ENCODE peak calls at places on chromosome 9, in eight cellular contexts. W, O, G, H, I, J, T and F are unnamed samples.

GRCh38 chr9:132020845-132021510 is 58.7 kb downstream of the MED27 start:
- DNase-seq in G (peak; percentile 27), T (no peak), O (no peak), J (no peak), I (no peak), H (peak; percentile 20), W (no peak), F (no peak)

GRCh38 chr9:32335127-32335526 is 49.3 kb upstream of the ACO1 start:
- DNase-seq in J (no peak), H (no peak), I (no peak), O (no peak), G (no peak), T (no peak), W (no peak), F (no peak)

GRCh38 chr9:132231019-132231701 is 69.3 kb downstream of the NTNG2 start:
- DNase-seq in H (no peak), W (no peak), G (no peak), J (no peak), I (no peak), O (peak; percentile 75), T (no peak), F (no peak)

GRCh38 chr9:83981126-83981871 is 694 bp downstream of the RMI1 start:
- DNase-seq in O (peak; percentile 26), G (peak; percentile 63), H (peak; percentile 43), I (no peak), J (no peak), W (no peak), T (peak; percentile 19), F (peak; percentile 77)

GRCh38 chr9:121350993-121351561 is 19.0 kb downstream of the STOM start:
- DNase-seq in W (peak; percentile 37), I (peak; percentile 45), T (no peak), J (peak; percentile 63), H (peak; percentile 72), G (peak; percentile 96), O (peak; percentile 58), F (peak; percentile 90)

GRCh38 chr9:78921341-78921740 is 624.4 kb downstream of the PSAT1 start:
- DNase-seq in I (no peak), J (no peak), O (no peak), G (peak; percentile 61), H (no peak), W (no peak), T (no peak), F (peak; percentile 29)

GRCh38 chr9:34664281-34665108 is 2.0 kb upstream of the CCL27 start:
- DNase-seq in H (peak; percentile 65), T (peak; percentile 79), G (peak; percentile 80), J (peak; percentile 79), O (peak; percentile 76), I (peak; percentile 81), W (no peak), F (peak; percentile 82)

GRCh38 chr9:115132648-115133047 is 14.7 kb upstream of the TNC start:
- DNase-seq in J (no peak), I (no peak), T (no peak), G (peak; percentile 75), W (no peak), H (no peak), O (peak; percentile 81), F (no peak)

GRCh38 chr9:22211588-22212360 is 202.7 kb upstream of the CDKN2B start:
- DNase-seq in J (no peak), G (peak; percentile 97), O (no peak), I (no peak), W (peak; percentile 73), H (peak; percentile 96), T (no peak), F (peak; percentile 79)

GRCh38 chr9:107683566-107683965 is 194.0 kb upstream of the KLF4 start:
- DNase-seq in I (no peak), O (no peak), T (no peak), W (no peak), G (no peak), H (no peak), J (no peak), F (no peak)

GRCh38 chr9:128555180-128555721 is 2.9 kb downstream of the SPTAN1 start:
- DNase-seq in G (peak; percentile 79), H (peak; percentile 82), I (no peak), T (no peak), J (no peak), O (no peak), W (no peak), F (peak; percentile 76)

GRCh38 chr9:137733429-137733828 is 114.6 kb downstream of the EHMT1 start:
- DNase-seq in G (no peak), H (no peak), T (no peak), W (no peak), I (peak; percentile 50), J (no peak), O (no peak), F (no peak)
- TF ChIP-seq CTCF in G (no peak), H (no peak), T (no peak), W (no peak), I (no peak), J (no peak), O (no peak), F (no peak)

GRCh38 chr9:26745111-26745510 is 147.5 kb downstream of the CAAP1 start:
- DNase-seq in H (no peak), G (no peak), J (no peak), O (no peak), T (no peak), I (no peak), W (no peak), F (no peak)

GRCh38 chr9:26746357-26747072 is 146.1 kb downstream of the CAAP1 start:
- DNase-seq in O (no peak), H (peak; percentile 79), T (peak; percentile 6), J (no peak), W (peak; percentile 63), I (no peak), G (peak; percentile 62), F (peak; percentile 78)

GRCh38 chr9:26747611-26748010 is 145.0 kb downstream of the CAAP1 start:
- DNase-seq in T (no peak), O (no peak), G (no peak), J (no peak), H (no peak), W (no peak), I (no peak), F (no peak)

GRCh38 chr9:26750126-26750525 is 142.5 kb downstream of the CAAP1 start:
- DNase-seq in J (no peak), W (no peak), T (no peak), O (no peak), G (no peak), H (no peak), I (no peak), F (no peak)

GRCh38 chr9:26748449-26749058 is 144.0 kb downstream of the CAAP1 start:
- DNase-seq in T (no peak), W (no peak), J (no peak), I (no peak), G (no peak), O (no peak), H (no peak), F (no peak)
- TF ChIP-seq CTCF in T (no peak), W (no peak), J (no peak), I (no peak), G (no peak), O (peak; percentile 25), H (no peak), F (no peak)

GRCh38 chr9:136726631-136727191 is 14.3 kb downstream of the DIPK1B start:
- DNase-seq in O (no peak), T (peak; percentile 87), W (no peak), G (peak; percentile 41), I (no peak), H (peak; percentile 42), J (no peak), F (peak; percentile 42)
- TF ChIP-seq CTCF in O (peak; percentile 20), T (peak; percentile 64), W (peak; percentile 58), G (peak; percentile 27), I (peak; percentile 35), H (peak; percentile 63), J (no peak), F (peak; percentile 33)

GRCh38 chr9:86639899-86640379 is 285.7 kb upstream of the TUT7 start:
- DNase-seq in W (no peak), T (no peak), J (no peak), I (no peak), O (no peak), G (no peak), H (peak; percentile 14), F (no peak)
- TF ChIP-seq CTCF in W (no peak), T (no peak), J (no peak), I (no peak), O (no peak), G (peak; percentile 19), H (no peak), F (no peak)

DNA sequence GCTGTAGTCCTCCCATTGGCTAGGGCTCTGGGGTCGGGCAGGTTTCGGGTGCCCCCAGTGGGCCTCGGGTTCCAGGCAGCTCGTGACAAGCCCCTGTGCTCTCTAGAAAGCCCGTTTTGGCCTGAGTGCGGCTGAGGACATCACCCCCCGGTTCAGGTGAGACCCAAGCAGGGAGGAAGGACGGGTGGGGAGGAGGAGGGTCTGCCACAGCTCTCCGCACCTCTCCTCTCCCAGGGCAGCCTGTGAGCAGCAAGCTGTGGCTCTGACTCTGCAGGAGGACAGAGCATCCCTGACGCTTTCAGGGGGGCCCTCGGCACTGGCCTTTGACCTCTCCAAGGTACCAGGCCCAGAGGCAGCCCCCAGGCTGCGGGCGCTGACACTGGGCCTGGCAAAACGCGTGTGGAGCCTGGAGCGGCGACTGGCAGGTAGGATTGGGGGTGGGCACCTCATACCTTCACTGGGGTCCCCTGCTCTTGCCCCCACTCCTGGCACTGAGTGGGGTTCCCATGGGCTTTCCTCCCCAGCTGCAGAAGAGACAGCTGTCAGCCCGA is 672 bp downstream of the PAXX start:
- DNase-seq in G (no peak), W (no peak), O (no peak), I (no peak), T (no peak), H (no peak), J (no peak), F (no peak)
- TF ChIP-seq CTCF in G (no peak), W (no peak), O (no peak), I (no peak), T (no peak), H (no peak), J (no peak), F (no peak)

GRCh38 chr9:38662763-38663593 is 42.6 kb upstream of the ANKRD18A start:
- DNase-seq in W (no peak), O (no peak), T (no peak), I (no peak), J (no peak), H (peak; percentile 3), G (peak; percentile 39), F (peak; percentile 25)
- TF ChIP-seq CTCF in W (peak; percentile 44), O (peak; percentile 39), T (no peak), I (no peak), J (no peak), H (peak; percentile 40), G (peak; percentile 9), F (peak; percentile 28)